ENCODE peak calls at places on chromosomes 5 and 9, in four cellular contexts. F is neuronal stem cell, K is H9, W is IMR-90. J is an unnamed sample.

GRCh38 chr9:21993893-21994525 is at the start of gene CDKN2A:
- DNase-seq in F (no peak), K (peak), W (peak), J (peak)

GRCh38 chr5:147396070-147396469 is 113.8 kb downstream of the DPYSL3 start:
- DNase-seq in F (no peak), K (no peak), W (no peak), J (no peak)

GRCh38 chr5:68652507-68652906 is 437.0 kb downstream of the PIK3R1 start:
- DNase-seq in F (no peak), K (no peak), W (no peak), J (peak)

GRCh38 chr9:123761905-123762605 is 167.9 kb downstream of the DENND1A start:
- DNase-seq in F (no peak), K (no peak), W (no peak), J (peak)

GRCh38 chr5:34409376-34409775 is 246.8 kb upstream of the RAI14 start:
- DNase-seq in F (no peak), K (no peak), W (no peak), J (no peak)

GRCh38 chr5:160837749-160838593 is 14.0 kb downstream of the ATP10B start:
- DNase-seq in F (no peak), K (no peak), W (no peak), J (no peak)

GRCh38 chr9:89544280-89544664 is 46.4 kb upstream of the SEMA4D start:
- DNase-seq in F (no peak), K (peak), W (no peak), J (no peak)

GRCh38 chr9:98922721-98923435 is 20.8 kb upstream of the COL15A1 start:
- DNase-seq in F (no peak), K (no peak), W (peak), J (peak)

GRCh38 chr5:3365501-3366215 is 230.0 kb upstream of the IRX1 start:
- DNase-seq in F (no peak), K (peak), W (no peak), J (no peak)

GRCh38 chr5:64505769-64506566 is at the start of gene RGS7BP:
- DNase-seq in F (peak), K (peak), W (peak), J (peak)

GRCh38 chr5:6633469-6634326 is 458 bp downstream of the SRD5A1 start:
- DNase-seq in F (no peak), K (peak), W (peak), J (peak)

GRCh38 chr9:16337322-16338029 is 533.0 kb downstream of the BNC2 start:
- DNase-seq in F (no peak), K (no peak), W (peak), J (peak)

GRCh38 chr5:169848792-169849191 is 131.5 kb downstream of the INSYN2B start:
- DNase-seq in F (no peak), K (no peak), W (no peak), J (no peak)

GRCh38 chr5:43039468-43040286 is 442 bp downstream of the ANXA2R start:
- DNase-seq in F (no peak), K (peak), W (peak), J (peak)

GRCh38 chr9:4979224-4979623 is 5.8 kb upstream of the JAK2 start:
- DNase-seq in F (no peak), K (no peak), W (peak), J (peak)

GRCh38 chr5:116908537-116908936 is 333.9 kb upstream of the SEMA6A start:
- DNase-seq in F (no peak), K (no peak), W (no peak), J (no peak)

GRCh38 chr9:128722380-128723351 is 1.3 kb downstream of the ZDHHC12 start:
- DNase-seq in F (no peak), K (peak), W (no peak), J (no peak)
- H3K9ac ChIP-seq in F (no peak), K (peak), W (no peak), J (no peak)

GRCh38 chr9:135960328-135961276 is 571 bp downstream of the UBAC1 start:
- DNase-seq in F (no peak), K (no peak), W (no peak), J (peak)
- H2BK120ac ChIP-seq in F (no peak), K (no peak), W (no peak), J (no peak)

GRCh38 chr9:37010976-37011375 is 23.1 kb downstream of the PAX5 start:
- DNase-seq in F (no peak), K (no peak), W (no peak), J (no peak)
- H3K9ac ChIP-seq in F (no peak), K (no peak), W (no peak), J (no peak)

GRCh38 chr5:150918613-150919012 is 13.8 kb upstream of the ZNF300 start:
- DNase-seq in F (no peak), K (no peak), W (peak), J (peak)
- H2BK120ac ChIP-seq in F (no peak), K (no peak), W (no peak), J (no peak)

GRCh38 chr5:145852990-145853389 is 17.8 kb upstream of the PRELID2 start:
- DNase-seq in F (no peak), K (no peak), W (no peak), J (no peak)
- H3K9ac ChIP-seq in F (no peak), K (no peak), W (no peak), J (no peak)

GRCh38 chr9:24487250-24487861 is 58.3 kb downstream of the IZUMO3 start:
- DNase-seq in F (no peak), K (no peak), W (no peak), J (peak)
- H2BK120ac ChIP-seq in F (no peak), K (no peak), W (no peak), J (no peak)

GRCh38 chr9:131117762-131118145 is 7.6 kb upstream of the NUP214 start:
- DNase-seq in F (no peak), K (no peak), W (no peak), J (no peak)

GRCh38 chr9:131117111-131117761 is 8.2 kb upstream of the NUP214 start:
- DNase-seq in F (no peak), K (no peak), W (no peak), J (no peak)

GRCh38 chr9:131119600-131119999 is 5.8 kb upstream of the NUP214 start:
- DNase-seq in F (no peak), K (no peak), W (no peak), J (no peak)

GRCh38 chr9:131113655-131114563 is 11.5 kb upstream of the NUP214 start:
- DNase-seq in F (no peak), K (no peak), W (no peak), J (no peak)

GRCh38 chr9:131116281-131117101 is 8.9 kb upstream of the NUP214 start:
- DNase-seq in F (no peak), K (no peak), W (no peak), J (no peak)
- H3K9ac ChIP-seq in F (no peak), K (no peak), W (no peak), J (no peak)

GRCh38 chr9:110605586-110605985 is 26.0 kb upstream of the SVEP1 start:
- DNase-seq in F (no peak), K (no peak), W (no peak), J (no peak)

GRCh38 chr9:110601098-110601497 is 21.6 kb upstream of the SVEP1 start:
- DNase-seq in F (no peak), K (no peak), W (no peak), J (no peak)

GRCh38 chr9:110606179-110606578 is 26.6 kb upstream of the SVEP1 start:
- DNase-seq in F (no peak), K (no peak), W (peak), J (no peak)

GRCh38 chr9:110602281-110602680 is 22.7 kb upstream of the SVEP1 start:
- DNase-seq in F (no peak), K (peak), W (no peak), J (no peak)

DNA sequence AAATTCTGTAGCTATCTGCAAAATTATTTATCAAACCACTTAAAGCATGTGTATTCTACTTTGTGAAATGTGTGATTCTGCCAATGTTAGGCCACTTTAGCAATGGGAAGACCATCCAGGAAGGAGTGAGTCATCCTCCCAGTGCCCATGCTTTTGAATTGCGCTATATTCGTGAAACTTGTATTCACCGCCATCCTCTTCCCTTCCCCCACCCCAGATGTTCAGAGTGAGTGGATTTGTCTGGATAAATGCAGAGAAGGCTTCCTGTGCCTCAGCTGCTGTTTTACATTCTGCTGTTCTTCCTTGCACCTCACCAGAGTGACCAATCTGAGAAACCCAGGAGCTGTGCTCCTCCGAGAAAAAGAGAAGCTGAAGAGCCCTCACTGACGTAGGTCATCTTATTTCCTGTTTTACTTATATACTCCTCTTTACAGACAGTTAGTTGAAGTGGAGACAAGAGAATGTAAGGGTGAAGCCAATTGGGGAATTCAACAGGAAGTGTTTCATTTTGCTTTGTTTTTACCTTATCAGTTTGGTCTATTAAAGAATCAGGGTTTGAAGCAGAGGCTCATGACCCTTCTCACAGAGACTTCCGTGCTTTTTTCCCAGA is 24.7 kb upstream of the SVEP1 start:
- DNase-seq in F (no peak), K (no peak), W (no peak), J (peak)
- H2BK120ac ChIP-seq in F (no peak), K (no peak), W (peak), J (peak)